ENCODE peak calls at places on chromosomes 6 and 20, in four cellular contexts. N is AG09309, W is transverse colon, G is right atrium auricular region. U is an unnamed sample.

GRCh38 chr6:144415014-144415413 is 129.9 kb downstream of the UTRN start:
- DNase-seq in N (no peak), W (no peak), G (no peak), U (peak)

GRCh38 chr6:14092861-14093789 is 24.4 kb upstream of the CD83 start:
- DNase-seq in N (no peak), W (no peak), G (no peak), U (no peak)

GRCh38 chr6:113980937-113981554 is 10.1 kb upstream of the HDAC2 start:
- DNase-seq in N (no peak), W (no peak), G (no peak), U (no peak)

GRCh38 chr6:144013486-144013909 is 5.4 kb upstream of the PLAGL1 start:
- DNase-seq in N (peak), W (peak), G (peak), U (peak)

GRCh38 chr6:11912420-11912819 is 99.7 kb upstream of the HIVEP1 start:
- DNase-seq in N (no peak), W (no peak), G (no peak), U (no peak)

GRCh38 chr6:135087803-135088202 is 33.2 kb upstream of the HBS1L start:
- DNase-seq in N (no peak), W (no peak), G (no peak), U (no peak)

GRCh38 chr6:107877968-107878367 is 53.9 kb upstream of the SCML4 start:
- DNase-seq in N (no peak), W (no peak), G (no peak), U (no peak)

GRCh38 chr6:163951326-163951725 is 536.8 kb downstream of the QKI start:
- DNase-seq in N (no peak), W (no peak), G (no peak), U (no peak)

GRCh38 chr6:97322811-97323210 is 39.8 kb upstream of the MMS22L start:
- DNase-seq in N (peak), W (no peak), G (no peak), U (no peak)

GRCh38 chr6:12034831-12035230 is 22.7 kb downstream of the HIVEP1 start:
- DNase-seq in N (no peak), W (no peak), G (no peak), U (no peak)

GRCh38 chr20:19540401-19540800 is 217.7 kb upstream of the RIN2 start:
- DNase-seq in N (no peak), W (no peak), G (no peak), U (no peak)

GRCh38 chr6:29791786-29792122 is 35.9 kb upstream of the HLA-G start:
- DNase-seq in N (no peak), W (no peak), G (no peak), U (no peak)

GRCh38 chr6:15914553-15914952 is 214.3 kb upstream of the MYLIP start:
- DNase-seq in N (no peak), W (no peak), G (no peak), U (no peak)

GRCh38 chr6:107264357-107264831 is 149.1 kb upstream of the BEND3 start:
- DNase-seq in N (no peak), W (no peak), G (no peak), U (peak)

GRCh38 chr20:57617079-57617795 is 3.0 kb downstream of the ZBP1 start:
- DNase-seq in N (no peak), W (no peak), G (peak), U (no peak)

GRCh38 chr6:135182993-135183531 is 2.0 kb downstream of the MYB start:
- DNase-seq in N (no peak), W (peak), G (no peak), U (no peak)

GRCh38 chr20:17835240-17835940 is 133.2 kb downstream of the SNX5 start:
- DNase-seq in N (peak), W (peak), G (peak), U (no peak)

GRCh38 chr6:35552285-35552917 is 39.7 kb upstream of the TULP1 start:
- DNase-seq in N (no peak), W (peak), G (no peak), U (no peak)

GRCh38 chr20:41570552-41570951 is 47.6 kb downstream of the CHD6 start:
- DNase-seq in N (peak), W (no peak), G (no peak), U (no peak)

GRCh38 chr20:35947489-35947888 is 6.8 kb downstream of the SCAND1 start:
- DNase-seq in N (no peak), W (no peak), G (no peak), U (no peak)

GRCh38 chr6:140857734-140858380 is 1274.9 kb upstream of the GJE1 start:
- DNase-seq in N (peak), W (no peak), G (no peak), U (peak)

GRCh38 chr6:96811670-96812069 is 25.6 kb downstream of the GPR63 start:
- DNase-seq in N (no peak), W (no peak), G (no peak), U (no peak)

GRCh38 chr6:128507337-128508310 is 12.8 kb downstream of the PTPRK start:
- DNase-seq in N (no peak), W (peak), G (no peak), U (no peak)

DNA sequence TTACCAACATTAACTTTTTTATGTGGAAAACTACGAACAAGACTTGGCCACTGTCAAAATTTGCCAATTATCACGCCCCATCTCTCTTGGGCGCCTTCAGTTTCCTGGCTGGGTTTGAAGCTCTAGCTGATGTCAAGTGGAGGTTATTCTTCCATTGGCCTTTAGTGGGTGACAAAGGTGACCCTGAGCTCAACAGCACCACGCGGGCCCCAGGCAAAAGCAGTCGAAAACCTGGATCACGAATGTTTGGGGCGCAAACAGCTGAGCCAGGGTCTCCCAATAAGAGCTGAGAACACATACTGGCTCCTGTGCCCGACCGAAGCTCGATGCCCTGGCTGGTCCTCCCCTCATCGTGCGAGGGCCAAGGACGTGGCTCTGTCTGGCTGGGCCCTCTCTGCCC is 26.8 kb downstream of the SLC17A9 start:
- DNase-seq in N (no peak), W (no peak), G (no peak), U (no peak)
- TF ChIP-seq CTCF in N (no peak), W (no peak), G (no peak), U (no peak)

DNA sequence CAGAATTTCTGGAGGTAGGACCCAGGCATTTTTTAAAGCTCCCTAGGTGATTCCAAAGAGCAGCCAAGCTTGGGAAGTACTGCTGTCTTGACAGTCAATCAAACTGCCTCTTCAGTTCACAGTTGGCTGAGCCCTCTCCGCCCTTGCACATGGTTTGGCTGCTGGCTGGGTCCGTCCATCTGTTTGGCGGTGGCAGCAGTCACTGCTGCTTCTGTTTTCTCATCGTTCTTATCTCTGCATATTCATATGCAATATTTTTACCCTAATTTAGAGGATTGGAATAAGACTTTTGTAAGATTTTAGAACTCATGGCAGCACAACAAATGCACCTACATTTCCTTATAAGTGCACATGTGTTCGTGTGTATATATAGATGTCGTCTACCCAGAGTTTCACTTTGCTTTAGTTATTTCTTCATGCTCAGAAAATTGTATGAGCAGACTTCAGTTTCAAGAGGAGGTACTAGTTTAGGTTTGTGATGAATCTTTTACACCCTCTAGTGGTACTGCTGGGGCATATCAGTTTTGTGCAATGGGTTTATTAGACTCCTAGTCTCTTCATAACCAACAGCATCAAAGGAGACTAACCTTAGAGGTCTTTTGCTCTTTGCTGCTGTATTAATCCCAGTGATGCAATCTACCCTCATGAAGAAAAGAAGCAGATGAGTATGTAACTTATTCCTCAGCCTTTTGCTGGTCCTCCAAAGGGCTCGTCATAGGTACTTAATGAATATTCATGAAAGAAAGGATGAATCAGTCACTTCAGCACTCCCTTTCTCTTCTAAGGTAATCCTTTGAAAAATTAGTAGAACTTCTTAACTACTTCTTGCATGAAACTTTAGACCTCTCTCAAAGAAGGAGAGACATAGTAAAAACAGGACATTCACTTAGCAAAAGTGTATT is 44.3 kb downstream of the KHDC1L start:
- DNase-seq in N (peak), W (no peak), G (no peak), U (peak)
- H3K4me3 ChIP-seq in N (peak), W (no peak), G (peak), U (peak)

GRCh38 chr6:126419901-126420300 is 80.0 kb downstream of the CENPW start:
- DNase-seq in N (no peak), W (no peak), G (no peak), U (no peak)

GRCh38 chr6:126427713-126428112 is 87.8 kb downstream of the CENPW start:
- DNase-seq in N (no peak), W (no peak), G (no peak), U (no peak)

GRCh38 chr6:126422912-126423311 is 83.0 kb downstream of the CENPW start:
- DNase-seq in N (no peak), W (no peak), G (no peak), U (no peak)
- TF ChIP-seq CTCF in N (no peak), W (no peak), G (no peak), U (no peak)

DNA sequence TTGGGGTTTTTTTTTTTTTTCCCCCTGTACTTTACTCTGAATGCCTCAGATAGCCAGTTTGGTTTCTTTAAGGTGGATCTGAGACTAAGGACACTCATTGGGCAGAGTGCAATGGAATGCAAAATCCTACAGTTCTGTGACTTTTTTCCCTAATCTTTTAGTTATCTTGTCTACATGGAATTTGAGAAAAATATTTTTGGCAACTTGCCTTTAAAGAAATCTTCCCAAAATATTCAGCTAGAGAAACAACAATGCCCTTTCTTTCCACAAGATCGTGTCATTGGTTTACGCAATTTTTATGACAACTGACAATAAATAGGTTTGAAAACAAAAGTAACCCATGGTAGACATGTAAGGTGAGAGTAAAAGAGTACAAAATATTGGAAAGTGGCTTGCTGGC is 171.7 kb upstream of the LAMP5 start:
- DNase-seq in N (no peak), W (no peak), G (no peak), U (no peak)
- H3K4me3 ChIP-seq in N (no peak), W (no peak), G (no peak), U (no peak)

DNA sequence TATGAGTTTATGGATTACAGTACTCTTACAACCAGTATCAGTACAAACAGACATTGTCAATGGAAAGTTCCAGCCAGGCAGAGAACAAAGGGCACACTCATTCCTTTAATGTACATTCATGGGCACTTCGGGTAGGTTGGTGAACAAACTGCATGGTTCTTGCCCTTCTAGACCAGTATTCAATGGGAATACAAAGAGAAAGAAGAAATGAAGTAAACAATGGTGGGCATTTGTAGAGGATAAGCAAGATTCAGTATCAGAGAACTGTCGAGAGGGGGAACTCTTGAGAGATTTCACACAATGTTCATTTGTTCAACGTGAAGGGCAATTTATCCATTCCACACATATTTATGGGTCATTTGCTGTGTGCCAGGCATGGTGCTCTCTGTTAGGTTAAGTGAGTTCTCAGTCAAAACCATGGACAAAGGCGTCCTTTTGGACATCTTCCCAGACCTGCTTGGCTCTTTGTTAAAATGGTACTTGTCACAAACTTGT is 714.8 kb downstream of the DHX35 start:
- DNase-seq in N (no peak), W (peak), G (no peak), U (no peak)
- TF ChIP-seq CTCF in N (peak), W (peak), G (no peak), U (peak)

GRCh38 chr20:40192083-40192482 is 497.0 kb downstream of the MAFB start:
- DNase-seq in N (no peak), W (no peak), G (no peak), U (no peak)
- H3K4me3 ChIP-seq in N (no peak), W (no peak), G (no peak), U (no peak)

DNA sequence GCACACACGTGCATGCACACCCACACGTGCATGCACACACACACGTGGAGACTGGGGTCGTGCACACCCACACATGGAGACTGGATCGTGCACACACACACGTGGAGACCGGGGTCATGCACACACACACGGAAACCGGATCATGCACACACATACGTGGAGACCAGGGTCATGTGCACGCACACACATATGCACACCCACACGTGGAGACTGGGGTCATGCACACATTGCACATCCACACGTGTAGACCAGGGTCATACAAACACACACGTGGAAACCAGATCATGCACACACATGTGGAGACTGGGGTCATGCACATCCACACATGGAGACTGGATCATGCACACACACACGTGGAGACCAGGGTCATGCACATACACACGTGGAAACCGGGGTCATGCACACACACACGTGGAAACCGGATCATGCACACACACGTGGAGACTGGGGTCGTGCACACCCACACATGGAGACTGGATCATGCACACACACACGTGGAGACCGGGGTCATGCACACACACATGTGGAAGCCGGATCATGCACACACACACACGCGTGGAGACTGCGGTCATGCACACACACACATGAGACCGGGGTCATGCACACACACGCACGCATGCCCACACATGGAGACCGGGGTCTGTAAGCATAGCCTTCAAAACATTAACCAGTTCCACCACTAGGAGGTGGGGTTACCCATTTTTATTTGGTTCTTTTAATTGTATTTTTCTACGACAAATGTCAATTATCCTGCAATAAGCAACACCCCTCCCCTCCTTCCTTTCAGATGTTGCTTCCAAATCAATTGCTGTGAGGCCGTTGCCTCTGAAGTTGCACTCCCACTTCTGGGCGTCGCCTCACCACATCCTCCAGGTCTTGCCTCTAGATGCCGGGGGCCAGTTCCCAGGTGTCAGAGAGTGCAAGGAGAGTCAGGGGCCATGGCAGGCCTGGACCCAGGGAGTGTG is 95.8 kb downstream of the TMEM242 start:
- DNase-seq in N (no peak), W (no peak), G (peak), U (no peak)
- TF ChIP-seq CTCF in N (peak), W (peak), G (peak), U (peak)

U was measured in AG04450.